ENCODE peak calls at places on chromosomes 6 and 20, in five cellular contexts. One of them, this sample, is unnamed.

GRCh38 chr20:41276317-41276751 is 41.2 kb downstream of the ZHX3 start:
- DNase-seq in stimulated activated CD4-positive, alpha-beta T cell treated with anti-CD3 and anti-CD28 coated beads, Interleukin-12 subunit alpha, Interleukin-12 subunit beta, amount 100 ng/mL, for 4 hours: no peak
- DNase-seq in AG10803: no peak
- DNase-seq in type B pancreatic cell: no peak
- DNase-seq in activated CD4-positive, alpha-beta T cell treated with anti-CD3 and anti-CD28 coated beads for 1 hour: no peak
- DNase-seq in this sample: no peak

GRCh38 chr6:158624684-158625682 is 19.6 kb downstream of the DYNLT1 start:
- DNase-seq in activated CD4-positive, alpha-beta T cell treated with anti-CD3 and anti-CD28 coated beads for 1 hour: no peak
- DNase-seq in AG10803: no peak
- DNase-seq in stimulated activated CD4-positive, alpha-beta T cell treated with anti-CD3 and anti-CD28 coated beads, Interleukin-12 subunit alpha, Interleukin-12 subunit beta, amount 100 ng/mL, for 4 hours: no peak
- DNase-seq in type B pancreatic cell: no peak
- DNase-seq in this sample: no peak

GRCh38 chr20:32506721-32507120 is 78.4 kb downstream of the NOL4L start:
- DNase-seq in stimulated activated CD4-positive, alpha-beta T cell treated with anti-CD3 and anti-CD28 coated beads, Interleukin-12 subunit alpha, Interleukin-12 subunit beta, amount 100 ng/mL, for 4 hours: no peak
- DNase-seq in activated CD4-positive, alpha-beta T cell treated with anti-CD3 and anti-CD28 coated beads for 1 hour: no peak
- DNase-seq in type B pancreatic cell: no peak
- DNase-seq in AG10803: no peak
- DNase-seq in this sample: no peak

GRCh38 chr6:60991427-60992028 is 1294.5 kb downstream of the KHDRBS2 start:
- DNase-seq in activated CD4-positive, alpha-beta T cell treated with anti-CD3 and anti-CD28 coated beads for 1 hour: no peak
- DNase-seq in stimulated activated CD4-positive, alpha-beta T cell treated with anti-CD3 and anti-CD28 coated beads, Interleukin-12 subunit alpha, Interleukin-12 subunit beta, amount 100 ng/mL, for 4 hours: no peak
- DNase-seq in AG10803: no peak
- DNase-seq in type B pancreatic cell: no peak
- DNase-seq in this sample: no peak

GRCh38 chr6:129903082-129903481 is 42.0 kb upstream of the TMEM244 start:
- DNase-seq in stimulated activated CD4-positive, alpha-beta T cell treated with anti-CD3 and anti-CD28 coated beads, Interleukin-12 subunit alpha, Interleukin-12 subunit beta, amount 100 ng/mL, for 4 hours: no peak
- DNase-seq in type B pancreatic cell: no peak
- DNase-seq in activated CD4-positive, alpha-beta T cell treated with anti-CD3 and anti-CD28 coated beads for 1 hour: no peak
- DNase-seq in AG10803: no peak
- DNase-seq in this sample: no peak

GRCh38 chr6:108157234-108157971 is 8.4 kb upstream of the NR2E1 start:
- DNase-seq in type B pancreatic cell: no peak
- DNase-seq in activated CD4-positive, alpha-beta T cell treated with anti-CD3 and anti-CD28 coated beads for 1 hour: no peak
- DNase-seq in AG10803: no peak
- DNase-seq in stimulated activated CD4-positive, alpha-beta T cell treated with anti-CD3 and anti-CD28 coated beads, Interleukin-12 subunit alpha, Interleukin-12 subunit beta, amount 100 ng/mL, for 4 hours: no peak
- DNase-seq in this sample: no peak

GRCh38 chr6:148502083-148502772 is 159.6 kb downstream of the SASH1 start:
- DNase-seq in type B pancreatic cell: no peak
- DNase-seq in AG10803: peak
- DNase-seq in stimulated activated CD4-positive, alpha-beta T cell treated with anti-CD3 and anti-CD28 coated beads, Interleukin-12 subunit alpha, Interleukin-12 subunit beta, amount 100 ng/mL, for 4 hours: no peak
- DNase-seq in activated CD4-positive, alpha-beta T cell treated with anti-CD3 and anti-CD28 coated beads for 1 hour: no peak
- DNase-seq in this sample: no peak

GRCh38 chr6:33620158-33620583 is 951 bp upstream of the ITPR3 start:
- DNase-seq in activated CD4-positive, alpha-beta T cell treated with anti-CD3 and anti-CD28 coated beads for 1 hour: no peak
- DNase-seq in type B pancreatic cell: no peak
- DNase-seq in stimulated activated CD4-positive, alpha-beta T cell treated with anti-CD3 and anti-CD28 coated beads, Interleukin-12 subunit alpha, Interleukin-12 subunit beta, amount 100 ng/mL, for 4 hours: no peak
- DNase-seq in AG10803: no peak
- DNase-seq in this sample: no peak

GRCh38 chr20:46967647-46968046 is 73.0 kb downstream of the EYA2 start:
- DNase-seq in type B pancreatic cell: no peak
- DNase-seq in activated CD4-positive, alpha-beta T cell treated with anti-CD3 and anti-CD28 coated beads for 1 hour: no peak
- DNase-seq in stimulated activated CD4-positive, alpha-beta T cell treated with anti-CD3 and anti-CD28 coated beads, Interleukin-12 subunit alpha, Interleukin-12 subunit beta, amount 100 ng/mL, for 4 hours: no peak
- DNase-seq in AG10803: no peak
- DNase-seq in this sample: no peak

GRCh38 chr6:38617856-38618255 is 21.9 kb downstream of the BTBD9 start:
- DNase-seq in AG10803: no peak
- DNase-seq in activated CD4-positive, alpha-beta T cell treated with anti-CD3 and anti-CD28 coated beads for 1 hour: no peak
- DNase-seq in stimulated activated CD4-positive, alpha-beta T cell treated with anti-CD3 and anti-CD28 coated beads, Interleukin-12 subunit alpha, Interleukin-12 subunit beta, amount 100 ng/mL, for 4 hours: no peak
- DNase-seq in type B pancreatic cell: no peak
- DNase-seq in this sample: no peak

GRCh38 chr20:57071283-57071701 is 195.1 kb downstream of the BMP7 start:
- DNase-seq in activated CD4-positive, alpha-beta T cell treated with anti-CD3 and anti-CD28 coated beads for 1 hour: no peak
- DNase-seq in type B pancreatic cell: no peak
- DNase-seq in AG10803: no peak
- DNase-seq in stimulated activated CD4-positive, alpha-beta T cell treated with anti-CD3 and anti-CD28 coated beads, Interleukin-12 subunit alpha, Interleukin-12 subunit beta, amount 100 ng/mL, for 4 hours: no peak
- DNase-seq in this sample: no peak

GRCh38 chr6:111646942-111647341 is 41.3 kb upstream of the TRAF3IP2 start:
- DNase-seq in AG10803: peak
- DNase-seq in type B pancreatic cell: no peak
- DNase-seq in stimulated activated CD4-positive, alpha-beta T cell treated with anti-CD3 and anti-CD28 coated beads, Interleukin-12 subunit alpha, Interleukin-12 subunit beta, amount 100 ng/mL, for 4 hours: no peak
- DNase-seq in activated CD4-positive, alpha-beta T cell treated with anti-CD3 and anti-CD28 coated beads for 1 hour: no peak
- DNase-seq in this sample: no peak

GRCh38 chr6:168345896-168346754 is 26.5 kb upstream of the DACT2 start:
- DNase-seq in AG10803: no peak
- DNase-seq in stimulated activated CD4-positive, alpha-beta T cell treated with anti-CD3 and anti-CD28 coated beads, Interleukin-12 subunit alpha, Interleukin-12 subunit beta, amount 100 ng/mL, for 4 hours: no peak
- DNase-seq in activated CD4-positive, alpha-beta T cell treated with anti-CD3 and anti-CD28 coated beads for 1 hour: no peak
- DNase-seq in type B pancreatic cell: no peak
- DNase-seq in this sample: no peak

GRCh38 chr20:10558635-10559187 is 115.1 kb downstream of the JAG1 start:
- DNase-seq in AG10803: peak
- DNase-seq in stimulated activated CD4-positive, alpha-beta T cell treated with anti-CD3 and anti-CD28 coated beads, Interleukin-12 subunit alpha, Interleukin-12 subunit beta, amount 100 ng/mL, for 4 hours: no peak
- DNase-seq in type B pancreatic cell: no peak
- DNase-seq in activated CD4-positive, alpha-beta T cell treated with anti-CD3 and anti-CD28 coated beads for 1 hour: no peak
- DNase-seq in this sample: no peak

GRCh38 chr6:29926081-29926794 is 16.1 kb upstream of the HLA-A start:
- DNase-seq in stimulated activated CD4-positive, alpha-beta T cell treated with anti-CD3 and anti-CD28 coated beads, Interleukin-12 subunit alpha, Interleukin-12 subunit beta, amount 100 ng/mL, for 4 hours: no peak
- DNase-seq in activated CD4-positive, alpha-beta T cell treated with anti-CD3 and anti-CD28 coated beads for 1 hour: no peak
- DNase-seq in type B pancreatic cell: no peak
- DNase-seq in AG10803: peak
- DNase-seq in this sample: peak

GRCh38 chr20:57043669-57044268 is 222.7 kb downstream of the BMP7 start:
- DNase-seq in type B pancreatic cell: no peak
- DNase-seq in AG10803: no peak
- DNase-seq in stimulated activated CD4-positive, alpha-beta T cell treated with anti-CD3 and anti-CD28 coated beads, Interleukin-12 subunit alpha, Interleukin-12 subunit beta, amount 100 ng/mL, for 4 hours: no peak
- DNase-seq in activated CD4-positive, alpha-beta T cell treated with anti-CD3 and anti-CD28 coated beads for 1 hour: no peak
- DNase-seq in this sample: no peak

GRCh38 chr6:28543671-28544131 is 18.0 kb downstream of the GPX5 start:
- DNase-seq in AG10803: no peak
- DNase-seq in stimulated activated CD4-positive, alpha-beta T cell treated with anti-CD3 and anti-CD28 coated beads, Interleukin-12 subunit alpha, Interleukin-12 subunit beta, amount 100 ng/mL, for 4 hours: peak
- DNase-seq in activated CD4-positive, alpha-beta T cell treated with anti-CD3 and anti-CD28 coated beads for 1 hour: peak
- DNase-seq in type B pancreatic cell: no peak
- DNase-seq in this sample: no peak

GRCh38 chr6:166955121-166955864 is 1.1 kb downstream of the RNASET2 start:
- DNase-seq in stimulated activated CD4-positive, alpha-beta T cell treated with anti-CD3 and anti-CD28 coated beads, Interleukin-12 subunit alpha, Interleukin-12 subunit beta, amount 100 ng/mL, for 4 hours: no peak
- DNase-seq in activated CD4-positive, alpha-beta T cell treated with anti-CD3 and anti-CD28 coated beads for 1 hour: no peak
- DNase-seq in type B pancreatic cell: no peak
- DNase-seq in AG10803: no peak
- DNase-seq in this sample: peak

GRCh38 chr6:18451756-18452155 is 64.6 kb downstream of the RNF144B start:
- DNase-seq in AG10803: no peak
- DNase-seq in type B pancreatic cell: no peak
- DNase-seq in stimulated activated CD4-positive, alpha-beta T cell treated with anti-CD3 and anti-CD28 coated beads, Interleukin-12 subunit alpha, Interleukin-12 subunit beta, amount 100 ng/mL, for 4 hours: no peak
- DNase-seq in activated CD4-positive, alpha-beta T cell treated with anti-CD3 and anti-CD28 coated beads for 1 hour: no peak
- DNase-seq in this sample: no peak

GRCh38 chr20:57717797-57718196 is 8.0 kb upstream of the PMEPA1 start:
- DNase-seq in activated CD4-positive, alpha-beta T cell treated with anti-CD3 and anti-CD28 coated beads for 1 hour: no peak
- DNase-seq in stimulated activated CD4-positive, alpha-beta T cell treated with anti-CD3 and anti-CD28 coated beads, Interleukin-12 subunit alpha, Interleukin-12 subunit beta, amount 100 ng/mL, for 4 hours: no peak
- DNase-seq in AG10803: peak
- DNase-seq in type B pancreatic cell: no peak
- DNase-seq in this sample: no peak

GRCh38 chr6:30915591-30915946 is 1.5 kb downstream of the VARS2 start:
- DNase-seq in activated CD4-positive, alpha-beta T cell treated with anti-CD3 and anti-CD28 coated beads for 1 hour: no peak
- DNase-seq in AG10803: peak
- DNase-seq in type B pancreatic cell: no peak
- DNase-seq in stimulated activated CD4-positive, alpha-beta T cell treated with anti-CD3 and anti-CD28 coated beads, Interleukin-12 subunit alpha, Interleukin-12 subunit beta, amount 100 ng/mL, for 4 hours: no peak
- DNase-seq in this sample: no peak

GRCh38 chr6:26056583-26057350 is 30.5 kb upstream of the HFE start:
- DNase-seq in AG10803: peak
- DNase-seq in activated CD4-positive, alpha-beta T cell treated with anti-CD3 and anti-CD28 coated beads for 1 hour: no peak
- DNase-seq in type B pancreatic cell: no peak
- DNase-seq in stimulated activated CD4-positive, alpha-beta T cell treated with anti-CD3 and anti-CD28 coated beads, Interleukin-12 subunit alpha, Interleukin-12 subunit beta, amount 100 ng/mL, for 4 hours: no peak
- DNase-seq in this sample: peak

GRCh38 chr6:167547751-167548150 is 222.9 kb downstream of the TTLL2 start:
- DNase-seq in activated CD4-positive, alpha-beta T cell treated with anti-CD3 and anti-CD28 coated beads for 1 hour: no peak
- DNase-seq in stimulated activated CD4-positive, alpha-beta T cell treated with anti-CD3 and anti-CD28 coated beads, Interleukin-12 subunit alpha, Interleukin-12 subunit beta, amount 100 ng/mL, for 4 hours: no peak
- DNase-seq in AG10803: peak
- DNase-seq in type B pancreatic cell: no peak
- DNase-seq in this sample: no peak

GRCh38 chr6:84403545-84403944 is 176.1 kb upstream of the CEP162 start:
- DNase-seq in AG10803: no peak
- DNase-seq in type B pancreatic cell: no peak
- DNase-seq in stimulated activated CD4-positive, alpha-beta T cell treated with anti-CD3 and anti-CD28 coated beads, Interleukin-12 subunit alpha, Interleukin-12 subunit beta, amount 100 ng/mL, for 4 hours: no peak
- DNase-seq in activated CD4-positive, alpha-beta T cell treated with anti-CD3 and anti-CD28 coated beads for 1 hour: no peak
- DNase-seq in this sample: no peak